ENCODE peak calls at places on chromosomes 2 and 18, in five cellular contexts. N is tibial nerve, A is left ventricle myocardium inferior, X is neuronal stem cell, Y is body of pancreas. O is an unnamed sample. For H3K4me1, the result is how much of the 10 kb centered on the place peaks cover.

GRCh38 chr2:216857131-216857550 is 2.7 kb downstream of the TNP1 start:
- DNase-seq in N (no peak), A (no peak), X (no peak), Y (no peak), O (no peak)

GRCh38 chr18:50642439-50642838 is 82.6 kb downstream of the MAPK4 start:
- DNase-seq in N (no peak), A (no peak), X (no peak), Y (no peak), O (no peak)

GRCh38 chr18:34297287-34297686 is 72.6 kb upstream of the NOL4 start:
- DNase-seq in N (no peak), A (no peak), X (no peak), Y (no peak), O (no peak)

GRCh38 chr2:36357506-36358316 is 2.1 kb downstream of the CRIM1 start:
- DNase-seq in N (peak), A (peak), X (no peak), Y (peak), O (no peak)

GRCh38 chr2:61471905-61472805 is 1.3 kb upstream of the USP34 start:
- DNase-seq in N (no peak), A (no peak), X (no peak), Y (peak), O (no peak)

GRCh38 chr2:205682239-205683021 is at the start of gene NRP2:
- DNase-seq in N (peak), A (peak), X (peak), Y (peak), O (peak)

GRCh38 chr18:666177-666576 is 8.7 kb downstream of the TYMS start:
- DNase-seq in N (no peak), A (no peak), X (no peak), Y (no peak), O (no peak)

GRCh38 chr2:129203315-129203714 is 776.2 kb upstream of the RAB6C start:
- DNase-seq in N (no peak), A (no peak), X (no peak), Y (no peak), O (no peak)

GRCh38 chr2:7992612-7993596 is 689.0 kb upstream of the ID2 start:
- DNase-seq in N (no peak), A (no peak), X (no peak), Y (no peak), O (no peak)

GRCh38 chr2:35846-36245 is 10.5 kb downstream of the FAM110C start:
- DNase-seq in N (no peak), A (no peak), X (no peak), Y (peak), O (peak)
- H3K4me1 ChIP-seq in N (under half), A (under half), X (under half), Y (under half), O (under half)

GRCh38 chr2:234425923-234426603 is 70.8 kb downstream of the ARL4C start:
- DNase-seq in N (no peak), A (no peak), X (no peak), Y (peak), O (no peak)
- H3K4me1 ChIP-seq in N (under half), A (under half), X (under half), Y (under half), O (under half)

GRCh38 chr18:9130806-9131205 is 5.8 kb upstream of the ANKRD12 start:
- DNase-seq in N (no peak), A (no peak), X (no peak), Y (no peak), O (no peak)
- H3K4me1 ChIP-seq in N (under half), A (under half), X (under half), Y (under half), O (under half)

GRCh38 chr2:239211391-239212094 is 189.3 kb downstream of the HDAC4 start:
- DNase-seq in N (no peak), A (peak), X (no peak), Y (no peak), O (no peak)

GRCh38 chr2:239209806-239210205 is 191.0 kb downstream of the HDAC4 start:
- DNase-seq in N (no peak), A (no peak), X (no peak), Y (no peak), O (no peak)

GRCh38 chr2:239213420-239214101 is 187.3 kb downstream of the HDAC4 start:
- DNase-seq in N (no peak), A (no peak), X (no peak), Y (no peak), O (no peak)

GRCh38 chr2:239212553-239213419 is 188.0 kb downstream of the HDAC4 start:
- DNase-seq in N (no peak), A (no peak), X (no peak), Y (no peak), O (no peak)

DNA sequence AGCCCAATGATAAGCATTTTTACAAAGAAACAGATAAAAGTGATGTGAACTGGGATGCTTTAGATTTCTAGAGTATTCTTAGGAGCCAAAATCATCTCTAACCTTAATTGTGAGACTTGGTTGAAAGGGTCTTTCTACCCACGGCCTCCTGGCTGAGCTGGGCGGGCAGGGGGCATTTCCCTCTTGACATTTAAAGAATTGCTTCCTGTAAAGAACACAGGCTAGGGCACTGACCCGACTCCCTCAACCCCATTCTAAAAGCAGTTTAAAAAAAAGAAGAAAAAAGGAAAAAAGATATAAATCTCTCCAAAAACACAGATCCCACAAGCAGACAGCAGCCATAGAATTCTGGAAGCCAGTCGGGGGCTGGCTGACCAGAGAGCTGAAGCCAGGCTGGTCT is 188.7 kb downstream of the HDAC4 start:
- DNase-seq in N (no peak), A (peak), X (no peak), Y (no peak), O (no peak)
- H3K4me1 ChIP-seq in N (under half), A (half or more), X (under half), Y (under half), O (under half)

DNA sequence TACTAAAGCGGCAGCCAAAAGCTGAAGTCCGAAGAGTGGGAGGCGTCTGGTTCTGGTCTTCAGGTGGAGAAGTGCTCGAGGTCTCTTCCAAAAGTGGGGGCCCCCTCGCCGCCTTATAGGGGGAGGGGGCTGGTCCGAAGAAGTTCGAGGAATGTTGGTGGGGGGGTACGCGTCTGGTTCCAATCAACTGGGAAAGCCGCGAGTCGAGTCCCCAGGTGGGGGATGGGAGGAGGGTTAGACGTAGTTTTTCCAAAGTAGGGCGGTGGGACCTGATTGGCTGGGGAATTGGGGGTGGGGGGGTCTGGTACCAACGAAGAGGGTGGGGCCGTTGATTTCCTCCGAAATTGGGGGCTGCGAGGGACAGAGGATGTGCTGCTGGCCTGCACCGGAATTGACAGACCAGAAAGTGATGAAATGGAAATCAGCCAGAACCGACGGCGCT is 603 bp downstream of the ITM2C start:
- DNase-seq in N (no peak), A (no peak), X (no peak), Y (no peak), O (no peak)
- H3K4me1 ChIP-seq in N (under half), A (half or more), X (under half), Y (under half), O (under half)

GRCh38 chr2:27714851-27715291 is 51.2 kb downstream of the SLC4A1AP start:
- DNase-seq in N (no peak), A (no peak), X (no peak), Y (no peak), O (no peak)

GRCh38 chr2:27714053-27714452 is 50.4 kb downstream of the SLC4A1AP start:
- DNase-seq in N (no peak), A (no peak), X (no peak), Y (no peak), O (no peak)

GRCh38 chr2:27715318-27716165 is 51.9 kb downstream of the SLC4A1AP start:
- DNase-seq in N (no peak), A (peak), X (no peak), Y (peak), O (no peak)

GRCh38 chr2:27716301-27717069 is 52.8 kb downstream of the SLC4A1AP start:
- DNase-seq in N (no peak), A (no peak), X (no peak), Y (no peak), O (no peak)

DNA sequence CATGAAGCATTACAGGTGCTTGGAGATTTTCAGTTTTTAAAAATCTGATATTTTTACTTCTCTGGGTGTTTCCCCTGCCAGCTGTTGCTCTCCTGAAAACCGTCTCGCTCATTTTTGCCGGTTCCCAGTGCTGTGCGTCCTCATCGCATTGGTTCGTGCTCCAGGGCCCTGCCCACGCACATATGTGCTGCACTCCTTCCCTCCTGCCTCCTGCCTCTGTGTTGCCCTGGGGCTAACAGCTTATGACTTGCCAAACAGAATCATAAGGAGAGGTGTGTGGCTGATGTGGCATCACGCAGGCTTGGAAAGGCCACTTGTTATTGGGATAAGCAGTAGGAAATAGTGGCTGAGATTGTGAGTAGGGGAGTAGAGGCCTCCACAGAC is 53.4 kb downstream of the SLC4A1AP start:
- DNase-seq in N (no peak), A (peak), X (no peak), Y (no peak), O (no peak)
- H3K4me1 ChIP-seq in N (under half), A (half or more), X (under half), Y (under half), O (under half)

DNA sequence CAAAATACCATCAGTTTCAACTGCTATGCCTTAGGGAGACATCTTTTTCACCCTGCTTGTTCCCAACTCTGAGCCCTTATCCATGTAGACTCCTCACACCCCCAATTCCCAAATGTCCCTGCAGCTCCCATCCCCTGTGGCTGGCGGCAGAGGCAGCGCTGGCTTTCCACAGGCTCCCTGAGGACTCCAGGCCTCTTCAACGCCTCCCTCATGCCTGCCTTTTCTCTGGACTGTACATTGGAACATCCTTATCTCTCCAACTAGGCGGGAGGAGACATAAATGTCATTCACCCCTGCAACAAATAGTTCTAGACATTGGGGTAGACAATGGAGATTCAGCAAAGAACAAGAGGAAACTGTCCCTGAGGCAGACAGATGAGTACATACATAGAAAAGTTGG is 59.0 kb upstream of the FZD7 start:
- DNase-seq in N (no peak), A (no peak), X (no peak), Y (no peak), O (no peak)
- H3K4me1 ChIP-seq in N (under half), A (under half), X (under half), Y (under half), O (under half)

GRCh38 chr2:113892004-113892740 is 2.3 kb downstream of the ACTR3 start:
- DNase-seq in N (no peak), A (no peak), X (no peak), Y (no peak), O (no peak)

GRCh38 chr2:113891265-113891959 is 1.5 kb downstream of the ACTR3 start:
- DNase-seq in N (no peak), A (no peak), X (no peak), Y (no peak), O (no peak)

GRCh38 chr2:113888641-113889470 is 1.0 kb upstream of the ACTR3 start:
- DNase-seq in N (no peak), A (peak), X (no peak), Y (no peak), O (no peak)

GRCh38 chr2:113889471-113890252 is at the start of gene ACTR3:
- DNase-seq in N (peak), A (peak), X (peak), Y (peak), O (peak)

DNA sequence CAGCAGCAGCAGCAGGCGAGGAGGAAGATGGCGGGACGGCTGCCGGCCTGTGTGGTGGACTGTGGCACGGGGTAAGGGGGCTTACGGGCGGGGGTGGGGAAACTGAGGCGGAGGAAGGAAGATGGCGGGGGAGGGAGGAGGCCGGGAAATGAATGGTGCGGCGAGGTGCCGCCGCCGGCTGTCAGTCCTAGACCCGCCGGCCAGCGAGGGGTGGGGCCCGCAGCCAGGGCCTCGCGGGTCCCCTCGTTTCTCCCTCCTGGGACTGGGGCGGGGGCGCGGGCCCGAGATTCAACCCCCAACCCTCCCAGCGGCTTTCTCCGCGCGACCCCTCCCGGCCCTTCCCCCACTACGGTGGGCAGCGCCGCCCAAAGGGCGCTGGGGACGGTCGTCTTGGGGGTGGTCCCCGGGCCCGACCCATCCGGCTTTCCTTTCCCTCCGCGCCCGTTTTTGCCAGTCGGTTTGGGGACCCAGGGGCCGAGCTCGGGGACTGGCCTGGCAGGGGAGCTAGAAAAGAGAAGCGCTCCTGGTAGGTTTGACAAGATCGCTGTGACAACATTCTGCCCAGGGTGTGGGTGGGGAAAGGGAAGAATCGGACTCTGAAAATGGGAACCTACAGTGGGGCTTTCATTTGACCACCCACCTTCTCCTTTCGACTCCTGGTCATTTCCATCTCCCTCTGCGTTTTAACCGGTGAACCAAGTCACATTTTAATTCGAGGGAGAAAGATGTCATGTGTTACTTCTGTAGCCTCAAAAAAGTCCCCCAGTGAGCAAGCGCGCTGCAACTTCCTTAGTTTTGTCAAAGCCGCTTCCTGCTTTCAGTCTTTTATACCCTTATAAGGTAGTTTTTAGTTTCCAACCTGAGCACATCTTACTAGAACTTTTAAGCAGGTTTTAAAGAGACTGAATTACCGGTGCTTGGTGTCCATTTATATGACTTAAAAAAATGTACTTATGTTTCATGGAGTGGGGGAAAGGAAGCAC is 655 bp downstream of the ACTR3 start:
- DNase-seq in N (peak), A (peak), X (peak), Y (peak), O (peak)
- H3K4me1 ChIP-seq in N (under half), A (half or more), X (under half), Y (half or more), O (under half)

DNA sequence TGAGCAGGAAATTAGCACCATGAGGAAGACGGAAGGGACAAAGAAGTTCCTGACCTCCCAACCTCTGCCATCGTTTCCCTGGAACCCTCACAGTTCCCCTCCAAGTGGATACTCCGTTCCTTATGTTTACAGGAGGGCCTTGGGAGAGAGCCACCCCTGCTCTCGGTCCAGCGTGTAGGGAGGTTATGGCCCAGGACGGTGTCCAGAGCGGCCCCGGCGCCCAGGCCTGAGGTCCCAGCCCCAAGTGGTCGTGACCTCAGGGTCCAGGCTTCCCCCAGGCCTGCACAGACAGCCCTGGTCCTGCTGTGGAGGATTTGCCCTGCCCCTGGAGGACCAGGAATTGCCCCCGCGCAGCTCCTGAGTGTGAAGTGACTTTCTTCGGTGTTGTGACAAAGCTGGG is 61.8 kb upstream of the RBM44 start:
- DNase-seq in N (no peak), A (no peak), X (no peak), Y (no peak), O (no peak)
- H3K4me1 ChIP-seq in N (under half), A (half or more), X (under half), Y (under half), O (under half)

O was measured in lung.